ENCODE peak calls at places on chromosomes 7 and 10, in eight cellular contexts. T is lung, S is sigmoid colon, C is RPMI8226, P is SK-MEL-5, G is NCI-H69, M is bronchial epithelial cell, I is ovary. K is an unnamed sample.

GRCh38 chr7:151558575-151558974 is 38.9 kb upstream of the RHEB start:
- DNase-seq in S (no peak), T (no peak), P (no peak), I (no peak), M (no peak), G (no peak), C (no peak), K (no peak)

GRCh38 chr7:27172388-27172774 is 1.7 kb downstream of the HOXA10 start:
- DNase-seq in G (peak), T (no peak), C (no peak), M (no peak), S (peak), P (no peak), I (no peak), K (peak)

GRCh38 chr10:59433720-59434428 is 71.5 kb upstream of the FAM13C start:
- DNase-seq in G (peak), P (no peak), I (no peak), M (peak), T (no peak), C (no peak), S (no peak), K (no peak)

GRCh38 chr7:111014074-111014473 is 76.9 kb upstream of the LRRN3 start:
- DNase-seq in T (peak), I (no peak), C (no peak), P (no peak), G (no peak), S (no peak), M (peak), K (no peak)

GRCh38 chr10:128016423-128017060 is 109.6 kb downstream of the PTPRE start:
- DNase-seq in I (no peak), P (no peak), T (no peak), G (no peak), S (peak), M (no peak), C (no peak), K (no peak)

GRCh38 chr7:155357573-155358041 is 59.9 kb downstream of the INSIG1 start:
- DNase-seq in T (no peak), P (no peak), G (no peak), S (no peak), C (no peak), M (peak), I (no peak), K (no peak)

GRCh38 chr10:91345716-91346115 is 64.4 kb upstream of the HECTD2 start:
- DNase-seq in S (no peak), G (no peak), I (no peak), M (peak), T (no peak), P (no peak), C (no peak), K (no peak)

GRCh38 chr7:135650831-135651573 is 11.3 kb upstream of the STMP1 start:
- DNase-seq in M (no peak), I (no peak), S (no peak), P (no peak), T (no peak), C (no peak), G (no peak), K (no peak)

GRCh38 chr10:127996586-127996985 is 89.7 kb downstream of the PTPRE start:
- DNase-seq in T (no peak), C (no peak), I (no peak), S (peak), M (peak), G (no peak), P (no peak), K (no peak)

GRCh38 chr7:158771-159170 is 33.6 kb upstream of the FAM20C start:
- DNase-seq in S (no peak), P (no peak), I (no peak), M (no peak), C (no peak), G (no peak), T (no peak), K (peak)

GRCh38 chr10:48567346-48567745 is 37.5 kb downstream of the ARHGAP22 start:
- DNase-seq in M (no peak), C (no peak), P (no peak), T (no peak), S (no peak), I (no peak), G (no peak), K (no peak)

K was measured in right cardiac atrium.